ENCODE peak calls at places on chromosomes 16 and 17, in ten cellular contexts. S is activated CD4-positive, alpha-beta T cell treated with anti-CD3 and anti-CD28 coated beads, Interleukin-2, amount 50 U/mL, for 1 hour; A is non-pigmented ciliary epithelial cell; Z is fibroblast of pulmonary artery; E is neural progenitor cell; J is esophagus squamous epithelium; G is AG10803; F is EL; O is EH; L is stimulated activated CD4-positive, alpha-beta T cell treated with anti-CD3 and anti-CD28 coated beads, Interleukin-15, amount 100 ng/mL, for 24 hours. I is an unnamed sample.

GRCh38 chr17:8935194-8935593 is 30.3 kb downstream of the PIK3R5 start:
- DNase-seq in S (peak), A (no peak), Z (no peak), E (no peak), J (no peak), G (no peak), F (peak), O (no peak), L (peak), I (no peak)

GRCh38 chr17:15958484-15958854 is 13.5 kb downstream of the ADORA2B start:
- DNase-seq in S (no peak), A (no peak), Z (no peak), E (no peak), J (no peak), G (no peak), F (no peak), O (no peak), L (no peak), I (no peak)

GRCh38 chr16:71412270-71413160 is 29.3 kb downstream of the TLE7 start:
- DNase-seq in S (peak), A (peak), Z (peak), E (peak), J (no peak), G (peak), F (peak), O (peak), L (peak), I (peak)

GRCh38 chr17:81397314-81398169 is 2.3 kb downstream of the BAHCC1 start:
- DNase-seq in S (no peak), A (no peak), Z (peak), E (peak), J (no peak), G (peak), F (peak), O (peak), L (peak), I (peak)

GRCh38 chr17:40648326-40648968 is 829 bp upstream of the SMARCE1 start:
- DNase-seq in S (no peak), A (no peak), Z (no peak), E (peak), J (no peak), G (peak), F (no peak), O (peak), L (peak), I (peak)

GRCh38 chr17:80940171-80941123 is 51.2 kb upstream of the CHMP6 start:
- DNase-seq in S (no peak), A (no peak), Z (no peak), E (no peak), J (no peak), G (no peak), F (no peak), O (no peak), L (no peak), I (no peak)

GRCh38 chr17:39071573-39071972 is 79.9 kb downstream of the PLXDC1 start:
- DNase-seq in S (no peak), A (no peak), Z (no peak), E (no peak), J (no peak), G (no peak), F (no peak), O (no peak), L (no peak), I (no peak)

GRCh38 chr16:74450967-74451760 is 29.9 kb upstream of the CLEC18B start:
- DNase-seq in S (no peak), A (no peak), Z (no peak), E (no peak), J (no peak), G (no peak), F (no peak), O (no peak), L (no peak), I (no peak)

GRCh38 chr16:180101-180920 is at the start of gene HBQ1:
- DNase-seq in S (peak), A (no peak), Z (peak), E (peak), J (no peak), G (no peak), F (peak), O (peak), L (peak), I (no peak)